ENCODE peak calls at places on chromosomes 6 and 20, in nine cellular contexts. V is lower leg skin, J is HCEC 1CT, I is activated gamma-delta T cell treated with Interleukin-2 at 50 U/mL for 16 hours, W is NCI-H748 treated with DMSO at 0.1 percent for 48 hours, M is RWPE1, L is C1 segment of cervical spinal cord, S is NCI-H1092 treated with DMSO at 0.1 percent for 48 hours, G is left kidney. R is an unnamed sample.

GRCh38 chr6:105452376-105452775 is 49.5 kb upstream of the PREP start:
- DNase-seq in L (no peak), M (no peak), J (no peak), I (no peak), V (no peak), G (no peak), W (no peak), S (no peak), R (no peak)

GRCh38 chr20:1945134-1945618 is 48.7 kb downstream of the PDYN start:
- DNase-seq in L (peak), M (no peak), W (no peak), G (no peak), J (peak), V (peak), I (no peak), S (no peak), R (peak)

GRCh38 chr6:11585426-11586016 is 48.0 kb downstream of the TMEM170B start:
- DNase-seq in J (peak), S (peak), I (no peak), M (peak), G (peak), V (no peak), L (no peak), W (no peak), R (peak)

GRCh38 chr20:58666702-58667101 is 15.6 kb downstream of the STX16 start:
- DNase-seq in G (no peak), M (no peak), W (no peak), J (no peak), I (no peak), L (no peak), S (no peak), V (no peak), R (no peak)

GRCh38 chr6:138682722-138683521 is 90.6 kb upstream of the CCDC28A start:
- DNase-seq in M (peak), J (peak), W (no peak), S (no peak), I (no peak), V (peak), G (no peak), L (no peak), R (peak)

GRCh38 chr6:137904822-137905617 is 38.0 kb downstream of the TNFAIP3 start:
- DNase-seq in J (no peak), M (no peak), I (peak), V (peak), W (no peak), L (no peak), G (peak), S (no peak), R (peak)

GRCh38 chr6:52352239-52353008 is 9.5 kb upstream of the PAQR8 start:
- DNase-seq in S (no peak), M (peak), G (peak), J (peak), V (peak), W (peak), L (no peak), I (no peak), R (peak)

GRCh38 chr6:150651808-150652473 is 52.3 kb downstream of the PLEKHG1 start:
- DNase-seq in M (no peak), J (no peak), S (no peak), G (no peak), I (no peak), W (no peak), L (no peak), V (no peak), R (no peak)

GRCh38 chr6:71889366-71889765 is 3.0 kb downstream of the RIMS1 start:
- DNase-seq in I (no peak), W (no peak), J (no peak), V (no peak), L (no peak), G (no peak), S (no peak), M (no peak), R (no peak)

GRCh38 chr20:22080985-22081384 is 375.5 kb downstream of the PAX1 start:
- DNase-seq in I (no peak), V (no peak), L (no peak), W (no peak), G (no peak), J (no peak), S (no peak), M (no peak), R (no peak)

GRCh38 chr20:23637282-23638221 is at the start of gene CST3:
- DNase-seq in V (peak), S (peak), J (peak), L (peak), M (peak), G (peak), W (peak), I (no peak), R (peak)

GRCh38 chr6:98932424-98932823 is 15.3 kb downstream of the FBXL4 start:
- DNase-seq in G (peak), M (no peak), W (no peak), V (no peak), J (no peak), I (no peak), S (peak), L (no peak), R (no peak)

GRCh38 chr6:34553146-34553545 is 3.0 kb downstream of the SPDEF start:
- DNase-seq in V (no peak), J (no peak), S (no peak), I (no peak), W (no peak), M (no peak), G (no peak), L (no peak), R (no peak)

GRCh38 chr6:144896296-144896695 is 611.2 kb downstream of the UTRN start:
- DNase-seq in G (no peak), V (no peak), S (peak), J (no peak), L (no peak), W (no peak), M (no peak), I (no peak), R (no peak)

GRCh38 chr6:134315189-134315588 is 2.7 kb downstream of the SGK1 start:
- DNase-seq in M (no peak), I (no peak), V (no peak), G (no peak), L (no peak), J (no peak), W (no peak), S (no peak), R (peak)

R was measured in OCI-M1.